ENCODE peak calls at places on chromosomes 12 and 14, in eight cellular contexts. N is COR-L47, U is LHCN-M2, O is HFF-Myc, I is dermis microvascular lymphatic vessel endothelial cell, Z is psoas muscle, R is retina, E is iris pigment epithelial cell. V is an unnamed sample.

GRCh38 chr12:124506145-124506831 is 61.1 kb downstream of the NCOR2 start:
- DNase-seq in N (peak; percentile 82), U (no peak), O (peak; percentile 68), I (peak; percentile 48), Z (peak; percentile 88), R (peak; percentile 88), E (peak; percentile 77), V (peak; percentile 63)

GRCh38 chr14:78637903-78638302 is 467.7 kb downstream of the NRXN3 start:
- DNase-seq in N (no peak), U (no peak), O (no peak), I (no peak), Z (no peak), R (no peak), E (no peak), V (peak; percentile 4)

GRCh38 chr12:83147341-83147740 is 460.6 kb downstream of the TMTC2 start:
- DNase-seq in N (no peak), U (no peak), O (no peak), I (no peak), Z (no peak), R (no peak), E (no peak), V (no peak)

GRCh38 chr12:62481843-62482540 is 15.4 kb downstream of the MON2 start:
- DNase-seq in N (no peak), U (no peak), O (no peak), I (no peak), Z (no peak), R (no peak), E (no peak), V (no peak)

GRCh38 chr12:122104844-122105243 is 26.3 kb downstream of the MLXIP start:
- DNase-seq in N (no peak), U (no peak), O (no peak), I (no peak), Z (no peak), R (no peak), E (no peak), V (no peak)

GRCh38 chr14:76078501-76078900 is 73.2 kb upstream of the GPATCH2L start:
- DNase-seq in N (no peak), U (no peak), O (no peak), I (no peak), Z (no peak), R (no peak), E (no peak), V (no peak)

GRCh38 chr12:24487606-24488005 is 461.3 kb downstream of the BCAT1 start:
- DNase-seq in N (no peak), U (peak; percentile 80), O (no peak), I (no peak), Z (no peak), R (no peak), E (peak; percentile 60), V (no peak)

GRCh38 chr12:59432057-59432456 is 163.8 kb upstream of the SLC16A7 start:
- DNase-seq in N (no peak), U (no peak), O (no peak), I (no peak), Z (no peak), R (no peak), E (peak; percentile 5), V (no peak)

GRCh38 chr12:58633479-58633878 is 286.8 kb downstream of the LRIG3 start:
- DNase-seq in N (no peak), U (no peak), O (no peak), I (no peak), Z (no peak), R (no peak), E (peak; percentile 77), V (no peak)

GRCh38 chr14:33812596-33812995 is 138.3 kb downstream of the EGLN3 start:
- DNase-seq in N (no peak), U (no peak), O (no peak), I (no peak), Z (no peak), R (no peak), E (no peak), V (no peak)

GRCh38 chr14:52583544-52583943 is 30.9 kb downstream of the GPR137C start:
- DNase-seq in N (no peak), U (no peak), O (no peak), I (no peak), Z (no peak), R (no peak), E (peak; percentile 27), V (no peak)

GRCh38 chr14:93347850-93348249 is 868 bp downstream of the COX8C start:
- DNase-seq in N (no peak), U (no peak), O (no peak), I (no peak), Z (no peak), R (no peak), E (no peak), V (no peak)

GRCh38 chr12:54018608-54018984 is 9.6 kb upstream of the HOXC6 start:
- DNase-seq in N (no peak), U (peak; percentile 71), O (no peak), I (no peak), Z (peak; percentile 86), R (no peak), E (no peak), V (no peak)

GRCh38 chr14:41899416-41899815 is 292.7 kb downstream of the LRFN5 start:
- DNase-seq in N (no peak), U (no peak), O (no peak), I (no peak), Z (no peak), R (peak; percentile 25), E (peak; percentile 0), V (no peak)

GRCh38 chr12:114342651-114343050 is 63.3 kb downstream of the TBX5 start:
- DNase-seq in N (no peak), U (no peak), O (peak; percentile 86), I (no peak), Z (no peak), R (no peak), E (no peak), V (no peak)

GRCh38 chr14:101932668-101933067 is 31.7 kb upstream of the DYNC1H1 start:
- DNase-seq in N (no peak), U (no peak), O (no peak), I (no peak), Z (peak; percentile 4), R (no peak), E (peak; percentile 69), V (peak; percentile 40)

GRCh38 chr12:19436931-19437330 is 2.4 kb upstream of the AEBP2 start:
- DNase-seq in N (no peak), U (no peak), O (no peak), I (no peak), Z (no peak), R (no peak), E (no peak), V (no peak)

GRCh38 chr12:132006056-132006680 is 56.4 kb downstream of the EP400 start:
- DNase-seq in N (no peak), U (no peak), O (no peak), I (no peak), Z (no peak), R (no peak), E (peak; percentile 22), V (no peak)

GRCh38 chr12:94621662-94622359 is 28.5 kb downstream of the TMCC3 start:
- DNase-seq in N (no peak), U (peak; percentile 66), O (no peak), I (peak; percentile 46), Z (no peak), R (peak; percentile 15), E (peak; percentile 90), V (no peak)

GRCh38 chr14:80095623-80096022 is 115.7 kb downstream of the DIO2 start:
- DNase-seq in N (no peak), U (peak; percentile 30), O (peak; percentile 11), I (no peak), Z (no peak), R (no peak), E (peak; percentile 22), V (no peak)

GRCh38 chr14:49982522-49982951 is 89.7 kb downstream of the ARF6 start:
- DNase-seq in N (no peak), U (peak; percentile 91), O (no peak), I (peak; percentile 73), Z (no peak), R (no peak), E (peak; percentile 97), V (no peak)

GRCh38 chr14:106417224-106418049 is 891.1 kb downstream of the TMEM121 start:
- DNase-seq in N (peak; percentile 57), U (peak; percentile 5), O (no peak), I (no peak), Z (peak; percentile 64), R (no peak), E (peak; percentile 6), V (peak; percentile 89)

GRCh38 chr14:22112004-22112403 is 438.4 kb upstream of the OR4E1 start:
- DNase-seq in N (no peak), U (no peak), O (no peak), I (no peak), Z (no peak), R (no peak), E (no peak), V (no peak)

GRCh38 chr14:70809238-70810214 is at the start of gene MAP3K9:
- DNase-seq in N (peak; percentile 97), U (peak; percentile 26), O (no peak), I (peak; percentile 7), Z (peak; percentile 93), R (peak; percentile 93), E (peak; percentile 96), V (peak; percentile 97)

GRCh38 chr14:104882325-104882973 is 17.4 kb downstream of the CEP170B start:
- DNase-seq in N (peak; percentile 73), U (no peak), O (no peak), I (no peak), Z (peak; percentile 54), R (no peak), E (peak; percentile 23), V (peak; percentile 25)

GRCh38 chr12:125092872-125093680 is 27.8 kb downstream of the AACS start:
- DNase-seq in N (no peak), U (peak; percentile 48), O (peak; percentile 14), I (no peak), Z (peak; percentile 68), R (peak; percentile 61), E (peak; percentile 68), V (no peak)

GRCh38 chr12:82912406-82912805 is 225.7 kb downstream of the TMTC2 start:
- DNase-seq in N (no peak), U (peak; percentile 1), O (no peak), I (no peak), Z (no peak), R (no peak), E (peak; percentile 83), V (no peak)

GRCh38 chr12:52193991-52194390 is 2.2 kb upstream of the KRT80 start:
- DNase-seq in N (no peak), U (no peak), O (no peak), I (no peak), Z (no peak), R (no peak), E (peak; percentile 44), V (no peak)

GRCh38 chr12:21940972-21941521 is at the start of gene ABCC9:
- DNase-seq in N (no peak), U (no peak), O (no peak), I (no peak), Z (peak; percentile 81), R (no peak), E (peak; percentile 18), V (no peak)

GRCh38 chr14:66001356-66001755 is 484.8 kb upstream of the CCDC196 start:
- DNase-seq in N (no peak), U (no peak), O (no peak), I (no peak), Z (no peak), R (no peak), E (no peak), V (no peak)

GRCh38 chr12:6206327-6206726 is 6.1 kb downstream of the CD9 start:
- DNase-seq in N (no peak), U (no peak), O (no peak), I (peak; percentile 73), Z (no peak), R (no peak), E (no peak), V (no peak)

GRCh38 chr12:102876883-102877282 is 40.2 kb downstream of the PAH start:
- DNase-seq in N (peak; percentile 50), U (no peak), O (no peak), I (no peak), Z (no peak), R (no peak), E (no peak), V (peak; percentile 29)

GRCh38 chr12:66648336-66648735 is 30.5 kb downstream of the GRIP1 start:
- DNase-seq in N (no peak), U (peak; percentile 56), O (no peak), I (no peak), Z (no peak), R (no peak), E (no peak), V (peak; percentile 4)

GRCh38 chr12:57619434-57620244 is 8.4 kb downstream of the ARHGEF25 start:
- DNase-seq in N (no peak), U (no peak), O (no peak), I (no peak), Z (peak; percentile 48), R (peak; percentile 54), E (no peak), V (no peak)